ENCODE peak calls at places on chromosome 17, in eight cellular contexts. Y is heart left ventricle, P is foreskin fibroblast, N is lung, G is adrenal gland, F is astrocyte of the spinal cord, A is OCI-LY7, X is retinal pigment epithelial cell. U is an unnamed sample.

GRCh38 chr17:82108038-82108998 is 10.3 kb upstream of the FASN start:
- DNase-seq in A (no peak), Y (no peak), X (no peak), N (no peak), P (no peak), F (no peak), G (no peak), U (no peak)

GRCh38 chr17:8964801-8965393 is 610 bp downstream of the PIK3R5 start:
- DNase-seq in G (no peak), N (peak; percentile 46), P (no peak), Y (peak; percentile 49), F (no peak), X (no peak), A (no peak), U (peak; percentile 63)

GRCh38 chr17:74432484-74433391 is 850 bp downstream of the GPRC5C start:
- DNase-seq in P (no peak), N (no peak), X (no peak), A (no peak), G (no peak), F (no peak), Y (no peak), U (no peak)

GRCh38 chr17:50103941-50104340 is 8.8 kb downstream of the PDK2 start:
- DNase-seq in Y (no peak), G (no peak), N (no peak), X (no peak), F (no peak), A (no peak), P (no peak), U (no peak)

GRCh38 chr17:50352693-50353599 is 7.0 kb downstream of the XYLT2 start:
- DNase-seq in P (no peak), Y (no peak), X (no peak), G (peak; percentile 3), A (no peak), N (no peak), F (no peak), U (no peak)

GRCh38 chr17:27816946-27817345 is 16.6 kb upstream of the NOS2 start:
- DNase-seq in G (no peak), P (no peak), F (no peak), Y (no peak), X (no peak), N (no peak), A (no peak), U (no peak)

GRCh38 chr17:19273731-19274130 is 36.6 kb downstream of the EPN2 start:
- DNase-seq in A (no peak), Y (no peak), X (no peak), G (no peak), P (peak; percentile 10), F (no peak), N (no peak), U (no peak)

GRCh38 chr17:27846042-27846655 is 45.8 kb upstream of the NOS2 start:
- DNase-seq in Y (no peak), A (no peak), G (no peak), F (no peak), N (no peak), X (no peak), P (no peak), U (no peak)

GRCh38 chr17:4953461-4953961 is 2.6 kb downstream of the ENO3 start:
- DNase-seq in X (no peak), G (no peak), P (peak; percentile 78), A (no peak), N (no peak), Y (no peak), F (peak; percentile 70), U (no peak)

GRCh38 chr17:81905993-81906392 is 4.0 kb downstream of the NPB start:
- DNase-seq in N (no peak), G (no peak), Y (no peak), F (no peak), A (no peak), X (no peak), P (no peak), U (no peak)

GRCh38 chr17:42111901-42112551 is 488 bp downstream of the DHX58 start:
- DNase-seq in X (no peak), F (no peak), G (peak; percentile 49), A (no peak), P (peak; percentile 68), Y (no peak), N (no peak), U (no peak)

GRCh38 chr17:4586043-4586442 is 1.7 kb downstream of the SMTNL2 start:
- DNase-seq in Y (no peak), G (no peak), A (no peak), F (no peak), X (no peak), N (no peak), P (no peak), U (no peak)

GRCh38 chr17:38405654-38406053 is 22.6 kb upstream of the ARHGAP23 start:
- DNase-seq in Y (no peak), P (no peak), N (no peak), F (no peak), G (no peak), X (no peak), A (no peak), U (no peak)

GRCh38 chr17:39719966-39720365 is 10.4 kb downstream of the MIEN1 start:
- DNase-seq in Y (no peak), X (no peak), G (no peak), A (no peak), P (no peak), F (no peak), N (no peak), U (no peak)

GRCh38 chr17:69525920-69526841 is 111.7 kb downstream of the MAP2K6 start:
- DNase-seq in A (peak; percentile 72), G (peak; percentile 49), N (no peak), X (peak; percentile 69), F (peak; percentile 78), Y (peak; percentile 29), P (peak; percentile 82), U (no peak)

GRCh38 chr17:74297941-74298340 is 23.9 kb downstream of the DNAI2 start:
- DNase-seq in X (no peak), Y (no peak), N (no peak), F (no peak), P (no peak), G (peak; percentile 50), A (no peak), U (no peak)

GRCh38 chr17:20074489-20074888 is 65.3 kb downstream of the SPECC1 start:
- DNase-seq in G (no peak), X (no peak), A (peak; percentile 5), N (no peak), F (no peak), P (no peak), Y (no peak), U (no peak)

GRCh38 chr17:36760425-36760824 is 159.0 kb downstream of the MRM1 start:
- DNase-seq in P (no peak), N (no peak), F (no peak), A (no peak), Y (no peak), G (no peak), X (no peak), U (no peak)

GRCh38 chr17:34416116-34416515 is 53.1 kb upstream of the CCL1 start:
- DNase-seq in A (no peak), X (no peak), G (no peak), Y (no peak), N (no peak), P (no peak), F (no peak), U (no peak)

GRCh38 chr17:4234406-4234805 is 29.4 kb downstream of the ANKFY1 start:
- DNase-seq in X (no peak), F (no peak), Y (no peak), N (no peak), G (no peak), A (no peak), P (no peak), U (no peak)

GRCh38 chr17:35973333-35974260 is 7.7 kb downstream of the CCL16 start:
- DNase-seq in Y (peak; percentile 29), P (peak; percentile 19), N (no peak), A (no peak), G (peak; percentile 31), X (no peak), F (peak; percentile 9), U (no peak)

GRCh38 chr17:66056148-66056547 is 135.8 kb downstream of the CEP112 start:
- DNase-seq in A (no peak), Y (no peak), P (no peak), G (no peak), F (no peak), X (no peak), N (no peak), U (no peak)

GRCh38 chr17:48555616-48556533 is 11.0 kb upstream of the HOXB2 start:
- DNase-seq in X (no peak), N (no peak), F (peak; percentile 75), Y (no peak), P (no peak), G (peak; percentile 53), A (no peak), U (no peak)
- H3K4me3 ChIP-seq in X (no peak overlapping the region), N (no peak overlapping the region), F (peak overlapping the region; percentile 51), Y (peak overlapping the region; percentile 42), P (peak overlapping the region; percentile 22), G (peak overlapping the region; percentile 29), A (no peak overlapping the region), U (no peak overlapping the region)

GRCh38 chr17:1649116-1649843 is 386 bp downstream of the RILP start:
- DNase-seq in X (peak; percentile 46), G (peak; percentile 94), A (peak; percentile 77), F (peak; percentile 92), P (peak; percentile 97), N (peak; percentile 82), Y (peak; percentile 91), U (peak; percentile 86)
- TF ChIP-seq CTCF in X (no peak), G (no peak), A (no peak), F (no peak), P (no peak), N (no peak), Y (no peak), U (no peak)

DNA sequence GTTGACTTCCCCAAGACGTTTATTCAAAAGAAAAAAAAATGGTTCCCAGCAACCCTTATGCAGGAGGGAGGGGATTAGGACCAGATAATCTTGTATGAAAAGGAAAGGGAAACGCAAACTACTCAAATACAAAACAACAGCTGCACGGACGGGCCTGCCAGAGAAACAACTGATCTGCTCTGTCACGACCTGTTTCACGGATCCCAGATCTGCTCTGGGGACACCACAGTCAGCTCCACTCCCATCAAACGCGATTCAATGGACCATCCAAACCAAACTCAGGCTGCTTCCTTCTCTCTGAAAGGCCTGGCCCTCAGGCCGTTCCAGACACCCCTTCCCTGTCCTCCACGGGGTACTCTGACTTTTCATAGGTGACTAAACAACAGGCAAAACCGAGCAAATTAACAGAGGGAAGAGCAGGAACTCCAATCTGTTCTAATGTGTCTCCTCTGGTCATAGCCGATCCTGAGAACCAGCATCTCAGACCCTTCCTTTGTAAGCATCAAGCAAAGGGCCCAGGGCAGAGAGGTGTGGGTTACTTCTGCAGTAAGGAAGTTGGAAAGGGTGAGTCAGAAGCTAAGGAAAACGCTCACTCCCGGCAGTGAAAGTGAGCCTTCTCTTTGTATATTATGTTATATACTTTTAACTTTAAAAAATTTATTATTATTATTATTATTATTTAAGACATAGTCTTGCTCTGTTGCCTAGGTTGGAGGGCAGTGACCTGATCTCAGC is 77.5 kb downstream of the MRM3 start:
- DNase-seq in X (no peak), A (no peak), N (no peak), P (peak; percentile 74), Y (peak; percentile 65), F (peak; percentile 48), G (no peak), U (no peak)
- H3K4me3 ChIP-seq in X (no peak overlapping the region), A (no peak overlapping the region), N (no peak overlapping the region), P (peak overlapping the region; percentile 25), Y (no peak overlapping the region), F (no peak overlapping the region), G (no peak overlapping the region), U (no peak overlapping the region)

DNA sequence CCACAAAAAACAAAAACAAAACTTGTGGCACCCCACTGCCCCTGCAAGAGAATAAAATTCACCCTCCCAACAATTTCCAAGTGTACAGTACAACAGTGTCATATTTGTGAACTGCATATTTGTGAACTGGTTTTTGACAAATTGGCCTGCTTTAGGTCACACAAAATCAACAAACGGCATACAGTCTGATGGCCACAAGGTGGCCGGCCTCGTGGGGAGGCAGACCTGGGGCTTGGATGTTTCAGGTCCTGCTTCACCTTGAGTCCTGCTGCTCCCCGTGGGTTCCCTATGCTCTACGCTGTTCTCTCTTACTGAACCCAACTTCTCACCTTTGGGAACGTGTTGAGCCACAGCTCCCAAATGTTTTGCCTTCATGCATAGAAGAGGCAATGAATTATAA is 102.2 kb downstream of the CDK5R1 start:
- DNase-seq in G (no peak), P (no peak), X (no peak), Y (no peak), N (no peak), A (no peak), F (no peak), U (no peak)
- TF ChIP-seq CTCF in G (peak; percentile 13), P (no peak), X (peak; percentile 50), Y (no peak), N (no peak), A (no peak), F (peak; percentile 15), U (peak; percentile 36)